ENCODE peak calls at places on chromosomes 2 and 18, in nine cellular contexts. One of them, this sample, is unnamed.

GRCh38 chr18:74546751-74547530 is 12.6 kb downstream of the CNDP1 start:
- DNase-seq in renal cortical epithelial cell: peak
- DNase-seq in thoracic aorta: no peak
- DNase-seq in left ventricle myocardium superior: peak
- DNase-seq in naive thymus-derived CD8-positive, alpha-beta T cell: no peak
- DNase-seq in COR-L47: no peak
- DNase-seq in nephron progenitor cell: no peak
- DNase-seq in activated T-cell treated with anti-CD3 and anti-CD28 coated beads, Interleukin-2, amount 50 U/mL, for 1 hour: no peak
- DNase-seq in OCI-LY7: no peak
- DNase-seq in this sample: peak

GRCh38 chr2:235287369-235287722 is 206.5 kb upstream of the AGAP1 start:
- DNase-seq in renal cortical epithelial cell: no peak
- DNase-seq in thoracic aorta: no peak
- DNase-seq in left ventricle myocardium superior: peak
- DNase-seq in naive thymus-derived CD8-positive, alpha-beta T cell: no peak
- DNase-seq in COR-L47: no peak
- DNase-seq in nephron progenitor cell: no peak
- DNase-seq in activated T-cell treated with anti-CD3 and anti-CD28 coated beads, Interleukin-2, amount 50 U/mL, for 1 hour: no peak
- DNase-seq in OCI-LY7: no peak
- DNase-seq in this sample: no peak

GRCh38 chr2:133760366-133760765 is 192.1 kb upstream of the NCKAP5 start:
- DNase-seq in renal cortical epithelial cell: no peak
- DNase-seq in thoracic aorta: no peak
- DNase-seq in left ventricle myocardium superior: no peak
- DNase-seq in naive thymus-derived CD8-positive, alpha-beta T cell: no peak
- DNase-seq in COR-L47: no peak
- DNase-seq in nephron progenitor cell: no peak
- DNase-seq in activated T-cell treated with anti-CD3 and anti-CD28 coated beads, Interleukin-2, amount 50 U/mL, for 1 hour: no peak
- DNase-seq in OCI-LY7: no peak
- DNase-seq in this sample: no peak

GRCh38 chr2:139891636-139892035 is 1111.4 kb upstream of the NXPH2 start:
- DNase-seq in renal cortical epithelial cell: no peak
- DNase-seq in thoracic aorta: no peak
- DNase-seq in left ventricle myocardium superior: no peak
- DNase-seq in naive thymus-derived CD8-positive, alpha-beta T cell: no peak
- DNase-seq in COR-L47: no peak
- DNase-seq in nephron progenitor cell: no peak
- DNase-seq in activated T-cell treated with anti-CD3 and anti-CD28 coated beads, Interleukin-2, amount 50 U/mL, for 1 hour: no peak
- DNase-seq in OCI-LY7: no peak
- DNase-seq in this sample: no peak

GRCh38 chr2:199697469-199697868 is 153.5 kb downstream of the FTCDNL1 start:
- DNase-seq in renal cortical epithelial cell: no peak
- DNase-seq in thoracic aorta: no peak
- DNase-seq in left ventricle myocardium superior: no peak
- DNase-seq in naive thymus-derived CD8-positive, alpha-beta T cell: no peak
- DNase-seq in COR-L47: no peak
- DNase-seq in nephron progenitor cell: no peak
- DNase-seq in activated T-cell treated with anti-CD3 and anti-CD28 coated beads, Interleukin-2, amount 50 U/mL, for 1 hour: no peak
- DNase-seq in OCI-LY7: no peak
- DNase-seq in this sample: no peak

GRCh38 chr2:162072976-162073775 is 839 bp downstream of the DPP4 start:
- DNase-seq in renal cortical epithelial cell: no peak
- DNase-seq in thoracic aorta: no peak
- DNase-seq in left ventricle myocardium superior: peak
- DNase-seq in naive thymus-derived CD8-positive, alpha-beta T cell: peak
- DNase-seq in COR-L47: no peak
- DNase-seq in nephron progenitor cell: peak
- DNase-seq in activated T-cell treated with anti-CD3 and anti-CD28 coated beads, Interleukin-2, amount 50 U/mL, for 1 hour: peak
- DNase-seq in OCI-LY7: no peak
- DNase-seq in this sample: no peak

GRCh38 chr18:27004056-27004829 is 138.7 kb upstream of the AQP4 start:
- DNase-seq in renal cortical epithelial cell: peak
- DNase-seq in thoracic aorta: no peak
- DNase-seq in left ventricle myocardium superior: no peak
- DNase-seq in naive thymus-derived CD8-positive, alpha-beta T cell: no peak
- DNase-seq in COR-L47: peak
- DNase-seq in nephron progenitor cell: no peak
- DNase-seq in activated T-cell treated with anti-CD3 and anti-CD28 coated beads, Interleukin-2, amount 50 U/mL, for 1 hour: no peak
- DNase-seq in OCI-LY7: peak
- DNase-seq in this sample: no peak

GRCh38 chr2:75199428-75200011 is at the start of gene TACR1:
- DNase-seq in renal cortical epithelial cell: peak
- DNase-seq in thoracic aorta: no peak
- DNase-seq in left ventricle myocardium superior: peak
- DNase-seq in naive thymus-derived CD8-positive, alpha-beta T cell: peak
- DNase-seq in COR-L47: peak
- DNase-seq in nephron progenitor cell: peak
- DNase-seq in activated T-cell treated with anti-CD3 and anti-CD28 coated beads, Interleukin-2, amount 50 U/mL, for 1 hour: peak
- DNase-seq in OCI-LY7: no peak
- DNase-seq in this sample: peak

GRCh38 chr2:15047184-15047583 is 414.7 kb downstream of the LRATD1 start:
- DNase-seq in renal cortical epithelial cell: no peak
- DNase-seq in thoracic aorta: no peak
- DNase-seq in left ventricle myocardium superior: no peak
- DNase-seq in naive thymus-derived CD8-positive, alpha-beta T cell: no peak
- DNase-seq in COR-L47: no peak
- DNase-seq in nephron progenitor cell: no peak
- DNase-seq in activated T-cell treated with anti-CD3 and anti-CD28 coated beads, Interleukin-2, amount 50 U/mL, for 1 hour: no peak
- DNase-seq in OCI-LY7: no peak
- DNase-seq in this sample: no peak

GRCh38 chr2:216405588-216405987 is 6.7 kb upstream of the SMARCAL1 start:
- DNase-seq in renal cortical epithelial cell: no peak
- DNase-seq in thoracic aorta: no peak
- DNase-seq in left ventricle myocardium superior: no peak
- DNase-seq in naive thymus-derived CD8-positive, alpha-beta T cell: no peak
- DNase-seq in COR-L47: no peak
- DNase-seq in nephron progenitor cell: no peak
- DNase-seq in activated T-cell treated with anti-CD3 and anti-CD28 coated beads, Interleukin-2, amount 50 U/mL, for 1 hour: no peak
- DNase-seq in OCI-LY7: no peak
- DNase-seq in this sample: no peak

GRCh38 chr18:31774477-31774785 is 13.8 kb upstream of the SLC25A52 start:
- DNase-seq in renal cortical epithelial cell: no peak
- DNase-seq in thoracic aorta: no peak
- DNase-seq in left ventricle myocardium superior: no peak
- DNase-seq in naive thymus-derived CD8-positive, alpha-beta T cell: no peak
- DNase-seq in COR-L47: no peak
- DNase-seq in nephron progenitor cell: no peak
- DNase-seq in activated T-cell treated with anti-CD3 and anti-CD28 coated beads, Interleukin-2, amount 50 U/mL, for 1 hour: no peak
- DNase-seq in OCI-LY7: no peak
- DNase-seq in this sample: no peak

GRCh38 chr2:114550895-114551793 is 108.7 kb downstream of the DPP10 start:
- DNase-seq in renal cortical epithelial cell: peak
- DNase-seq in thoracic aorta: no peak
- DNase-seq in left ventricle myocardium superior: no peak
- DNase-seq in naive thymus-derived CD8-positive, alpha-beta T cell: no peak
- DNase-seq in COR-L47: peak
- DNase-seq in nephron progenitor cell: peak
- DNase-seq in activated T-cell treated with anti-CD3 and anti-CD28 coated beads, Interleukin-2, amount 50 U/mL, for 1 hour: no peak
- DNase-seq in OCI-LY7: peak
- DNase-seq in this sample: no peak

GRCh38 chr2:2501454-2502108 is 170.5 kb upstream of the MYT1L start:
- DNase-seq in renal cortical epithelial cell: no peak
- DNase-seq in thoracic aorta: no peak
- DNase-seq in left ventricle myocardium superior: no peak
- DNase-seq in naive thymus-derived CD8-positive, alpha-beta T cell: no peak
- DNase-seq in COR-L47: no peak
- DNase-seq in nephron progenitor cell: no peak
- DNase-seq in activated T-cell treated with anti-CD3 and anti-CD28 coated beads, Interleukin-2, amount 50 U/mL, for 1 hour: no peak
- DNase-seq in OCI-LY7: no peak
- DNase-seq in this sample: no peak

GRCh38 chr2:150478206-150478974 is 9.1 kb downstream of the RND3 start:
- DNase-seq in renal cortical epithelial cell: peak
- DNase-seq in thoracic aorta: no peak
- DNase-seq in left ventricle myocardium superior: no peak
- DNase-seq in naive thymus-derived CD8-positive, alpha-beta T cell: no peak
- DNase-seq in COR-L47: no peak
- DNase-seq in nephron progenitor cell: no peak
- DNase-seq in activated T-cell treated with anti-CD3 and anti-CD28 coated beads, Interleukin-2, amount 50 U/mL, for 1 hour: no peak
- DNase-seq in OCI-LY7: no peak
- DNase-seq in this sample: no peak